ENCODE peak calls at places on chromosome 3, in nine cellular contexts. O is ovary, A is A673, X is mucosa of descending colon, I is MM.1S, R is A549, Y is bronchial epithelial cell, C is right lobe of liver, K is foreskin fibroblast. U is an unnamed sample.

GRCh38 chr3:43998841-43999805 is 242.6 kb upstream of the TOPAZ1 start:
- DNase-seq in A (peak), Y (peak), I (peak), R (peak), C (no peak), X (no peak), O (no peak), K (peak), U (peak)

GRCh38 chr3:8622873-8623725 is 21.5 kb downstream of the SSUH2 start:
- DNase-seq in Y (peak), R (peak), A (peak), X (peak), C (peak), O (peak), K (peak), I (peak), U (peak)

GRCh38 chr3:58357402-58357801 is 24.7 kb downstream of the PXK start:
- DNase-seq in C (no peak), Y (no peak), I (no peak), R (no peak), O (no peak), K (no peak), X (no peak), A (no peak), U (no peak)

GRCh38 chr3:102053375-102053989 is 204.2 kb downstream of the NFKBIZ start:
- DNase-seq in A (no peak), X (no peak), I (no peak), K (peak), O (no peak), Y (peak), C (no peak), R (peak), U (peak)

GRCh38 chr3:194136519-194137313 is 768 bp downstream of the HES1 start:
- DNase-seq in X (peak), A (peak), R (peak), C (peak), I (peak), O (peak), Y (peak), K (peak), U (peak)

GRCh38 chr3:45105855-45106655 is 40.1 kb downstream of the CDCP1 start:
- DNase-seq in C (no peak), K (peak), R (no peak), X (peak), A (no peak), Y (peak), O (no peak), I (no peak), U (peak)

GRCh38 chr3:13718000-13718399 is 161.9 kb downstream of the WNT7A start:
- DNase-seq in K (no peak), R (no peak), Y (no peak), C (no peak), A (no peak), X (no peak), I (no peak), O (no peak), U (no peak)

GRCh38 chr3:124785966-124786365 is 55.7 kb downstream of the UMPS start:
- DNase-seq in C (no peak), X (no peak), O (no peak), Y (no peak), K (no peak), R (no peak), A (no peak), I (no peak), U (no peak)

GRCh38 chr3:187403768-187404270 is 35.6 kb downstream of the RTP4 start:
- DNase-seq in O (no peak), X (no peak), K (peak), R (peak), C (no peak), Y (peak), I (no peak), A (no peak), U (peak)

GRCh38 chr3:124094496-124094895 is 102.6 kb upstream of the ROPN1 start:
- DNase-seq in K (no peak), R (no peak), Y (no peak), I (no peak), X (no peak), C (no peak), O (no peak), A (no peak), U (no peak)

GRCh38 chr3:46693897-46694235 is 387 bp upstream of the ALS2CL start:
- DNase-seq in R (no peak), C (no peak), O (no peak), Y (no peak), X (no peak), I (no peak), A (no peak), K (peak), U (no peak)

GRCh38 chr3:13211605-13212210 is 138.5 kb upstream of the IQSEC1 start:
- DNase-seq in R (no peak), Y (no peak), K (no peak), O (no peak), X (no peak), I (no peak), C (no peak), A (no peak), U (no peak)

GRCh38 chr3:161310649-161311423 is 60.5 kb downstream of the SPTSSB start:
- DNase-seq in Y (no peak), R (no peak), O (no peak), A (no peak), I (peak), C (no peak), X (peak), K (no peak), U (no peak)

GRCh38 chr3:97917813-97918536 is 54.3 kb downstream of the RIOX2 start:
- DNase-seq in R (no peak), Y (peak), I (no peak), A (peak), X (no peak), O (no peak), C (no peak), K (peak), U (peak)

GRCh38 chr3:60839242-60839641 is 412.0 kb downstream of the FHIT start:
- DNase-seq in O (no peak), K (peak), Y (peak), A (no peak), R (peak), X (no peak), C (no peak), I (no peak), U (no peak)

GRCh38 chr3:13148561-13149330 is 75.5 kb upstream of the IQSEC1 start:
- DNase-seq in C (peak), K (no peak), R (no peak), I (no peak), O (no peak), X (no peak), Y (no peak), A (no peak), U (no peak)

GRCh38 chr3:24145481-24145880 is 200.4 kb downstream of the NR1D2 start:
- DNase-seq in C (no peak), O (no peak), K (peak), X (no peak), R (no peak), I (no peak), A (no peak), Y (no peak), U (no peak)

GRCh38 chr3:137105277-137105977 is 147.6 kb downstream of the IL20RB start:
- DNase-seq in I (peak), X (peak), Y (peak), K (peak), O (no peak), C (no peak), R (peak), A (peak), U (peak)

GRCh38 chr3:44983413-44984040 is 7.5 kb downstream of the EXOSC7 start:
- DNase-seq in X (no peak), Y (peak), I (no peak), A (no peak), R (no peak), K (peak), O (no peak), C (no peak), U (no peak)

GRCh38 chr3:152328841-152329240 is 60.1 kb downstream of the MBNL1 start:
- DNase-seq in C (no peak), X (no peak), Y (peak), R (peak), O (no peak), A (peak), I (no peak), K (peak), U (peak)

GRCh38 chr3:37183375-37183831 is 9.0 kb upstream of the LRRFIP2 start:
- DNase-seq in X (no peak), Y (peak), R (peak), C (no peak), O (no peak), K (peak), A (no peak), I (no peak), U (peak)

GRCh38 chr3:57029924-57030323 is 30.5 kb upstream of the SPATA12 start:
- DNase-seq in C (no peak), A (no peak), K (no peak), I (no peak), X (peak), Y (no peak), O (no peak), R (no peak), U (no peak)

GRCh38 chr3:178047496-178047895 is 488.7 kb upstream of the KCNMB2 start:
- DNase-seq in R (no peak), C (no peak), X (no peak), O (no peak), A (no peak), I (no peak), Y (no peak), K (no peak), U (no peak)

GRCh38 chr3:45180899-45181298 is 34.7 kb upstream of the CDCP1 start:
- DNase-seq in R (no peak), X (no peak), I (no peak), A (no peak), O (no peak), Y (no peak), C (no peak), K (no peak), U (no peak)

GRCh38 chr3:20353286-20353685 is 167.3 kb upstream of the SGO1 start:
- DNase-seq in K (no peak), R (no peak), O (no peak), A (no peak), X (no peak), C (no peak), I (no peak), Y (no peak), U (no peak)

GRCh38 chr3:34582054-34582453 is 783.6 kb downstream of the PDCD6IP start:
- DNase-seq in R (peak), A (peak), K (no peak), X (no peak), Y (no peak), C (no peak), I (no peak), O (no peak), U (peak)
- TF ChIP-seq CTCF in R (no peak), A (peak), K (no peak), X (no peak), Y (no peak), C (no peak), I (no peak), O (no peak), U (no peak)

GRCh38 chr3:105365536-105366301 is 990 bp upstream of the ALCAM start:
- DNase-seq in X (peak), C (no peak), A (peak), O (no peak), Y (peak), I (no peak), R (peak), K (peak), U (peak)

GRCh38 chr3:105368575-105369500 is 2.1 kb downstream of the ALCAM start:
- DNase-seq in I (peak), X (peak), R (peak), A (peak), K (peak), Y (peak), C (peak), O (peak), U (peak)

GRCh38 chr3:105366302-105367062 is at the start of gene ALCAM:
- DNase-seq in X (peak), I (peak), O (peak), R (peak), A (peak), K (peak), Y (peak), C (peak), U (peak)

GRCh38 chr3:105367063-105367405 is 325 bp downstream of the ALCAM start:
- DNase-seq in A (peak), Y (no peak), I (peak), C (peak), K (peak), X (peak), R (no peak), O (peak), U (peak)

DNA sequence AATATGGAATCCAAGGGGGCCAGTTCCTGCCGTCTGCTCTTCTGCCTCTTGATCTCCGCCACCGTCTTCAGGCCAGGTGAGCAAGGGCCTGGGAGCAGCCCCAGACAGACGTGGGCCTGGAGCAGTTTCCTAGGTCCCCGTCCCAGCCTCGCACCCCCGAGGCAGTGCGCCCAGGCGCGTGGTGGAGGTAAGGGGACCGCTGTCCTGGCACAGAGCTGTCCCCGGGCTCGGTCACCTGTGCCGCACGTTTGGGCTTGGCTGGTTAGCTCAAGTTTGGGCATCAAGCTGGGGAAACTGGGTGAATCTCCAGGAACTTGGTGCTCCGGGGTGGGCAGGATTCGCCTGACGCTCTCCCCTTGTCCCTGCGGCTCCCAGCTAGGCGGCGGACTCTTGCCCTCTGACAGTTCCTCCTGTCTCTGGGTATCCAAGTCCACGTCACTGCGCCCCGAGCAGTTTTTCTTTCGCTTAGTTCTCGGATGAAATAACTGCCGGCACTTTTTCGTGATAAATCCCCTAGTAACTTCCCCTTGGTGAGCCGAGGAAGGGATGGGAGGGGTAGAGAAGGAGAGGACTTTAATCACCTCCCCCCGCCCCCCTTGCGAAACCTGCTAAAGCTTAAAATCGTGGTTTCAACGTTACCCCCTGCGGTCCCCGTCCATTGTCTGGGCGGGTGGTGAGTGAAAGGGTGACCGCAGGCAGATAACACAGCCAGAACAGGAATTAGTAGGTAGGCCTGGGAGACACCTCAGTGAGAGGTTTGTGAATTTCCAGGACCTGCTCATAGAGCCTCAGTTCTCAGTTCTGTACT is 901 bp downstream of the ALCAM start:
- DNase-seq in C (peak), A (peak), O (peak), R (peak), Y (peak), I (peak), K (peak), X (peak), U (peak)
- TF ChIP-seq CTCF in C (no peak), A (no peak), O (no peak), R (no peak), Y (peak), I (no peak), K (no peak), X (no peak), U (no peak)

DNA sequence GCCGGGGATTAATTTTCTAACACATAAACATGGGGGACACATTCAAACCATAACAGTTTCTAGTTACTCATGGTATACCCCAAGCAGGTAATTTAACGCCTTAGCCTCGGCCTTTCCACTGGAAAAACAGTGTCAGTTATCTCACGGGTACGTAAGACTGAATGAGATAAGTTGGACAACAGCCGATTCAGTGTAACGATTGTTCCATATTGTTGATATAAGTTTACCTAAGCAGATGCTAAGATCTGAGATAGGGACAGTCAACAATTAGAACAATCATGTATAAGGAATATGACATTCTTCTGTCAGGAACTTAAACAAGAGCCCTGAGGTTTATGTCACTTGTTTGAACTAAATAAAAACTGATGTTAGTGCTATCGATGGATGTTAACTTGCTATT is 130.8 kb downstream of the GHSR start:
- DNase-seq in C (no peak), K (no peak), R (no peak), I (no peak), Y (no peak), X (no peak), A (no peak), O (no peak), U (no peak)
- TF ChIP-seq CTCF in C (no peak), K (no peak), R (no peak), I (no peak), Y (no peak), X (no peak), A (no peak), O (no peak), U (no peak)

GRCh38 chr3:15426579-15427118 is 695 bp downstream of the METTL6 start:
- DNase-seq in O (no peak), A (no peak), R (no peak), I (no peak), K (no peak), X (no peak), Y (no peak), C (no peak), U (no peak)

GRCh38 chr3:15427981-15428380 is 583 bp downstream of the EAF1 start:
- DNase-seq in Y (no peak), O (no peak), I (no peak), X (peak), K (no peak), R (no peak), A (peak), C (peak), U (no peak)

GRCh38 chr3:15428539-15428938 is 1.1 kb downstream of the EAF1 start:
- DNase-seq in C (no peak), X (no peak), O (no peak), A (no peak), R (peak), Y (peak), K (peak), I (no peak), U (peak)

GRCh38 chr3:15429080-15429479 is 1.7 kb downstream of the EAF1 start:
- DNase-seq in A (no peak), C (no peak), Y (no peak), O (no peak), I (no peak), R (no peak), X (no peak), K (no peak), U (no peak)

DNA sequence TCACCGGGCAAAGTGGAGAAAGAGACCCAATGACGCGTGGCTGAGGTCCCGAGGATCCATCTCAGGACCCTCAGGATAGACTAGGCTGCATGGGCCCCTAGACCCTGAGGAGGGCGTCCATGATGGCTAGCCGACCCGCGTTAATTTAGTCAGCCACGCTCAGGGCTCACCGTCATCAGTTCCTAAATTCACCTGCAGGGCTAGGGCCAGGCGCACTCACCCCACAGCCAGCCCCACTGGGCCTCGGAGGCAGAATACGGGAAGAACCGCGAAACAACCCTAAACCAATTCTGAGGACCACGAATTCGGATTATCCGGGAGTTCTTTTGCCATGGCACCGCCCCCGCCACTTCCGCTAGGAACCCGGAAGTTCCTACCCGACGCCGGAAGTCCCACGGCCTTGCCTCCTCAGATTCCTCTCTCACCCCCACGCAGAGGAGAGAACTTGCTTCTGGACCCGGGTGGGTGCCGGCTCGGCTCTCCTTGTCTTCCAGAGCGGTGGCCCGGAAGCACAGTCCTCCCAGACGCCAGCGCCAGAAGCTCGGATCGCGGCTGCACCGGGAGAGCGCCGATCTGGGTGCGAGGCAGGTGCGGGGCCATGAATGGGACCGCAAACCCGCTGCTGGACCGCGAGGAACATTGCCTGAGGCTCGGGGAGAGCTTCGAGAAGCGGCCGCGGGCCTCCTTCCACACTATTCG is at the start of the genes EAF1 and METTL6:
- DNase-seq in X (peak), C (peak), O (peak), I (peak), A (peak), K (peak), Y (peak), R (peak), U (peak)
- TF ChIP-seq CTCF in X (no peak), C (no peak), O (no peak), I (no peak), A (peak), K (no peak), Y (peak), R (no peak), U (no peak)

DNA sequence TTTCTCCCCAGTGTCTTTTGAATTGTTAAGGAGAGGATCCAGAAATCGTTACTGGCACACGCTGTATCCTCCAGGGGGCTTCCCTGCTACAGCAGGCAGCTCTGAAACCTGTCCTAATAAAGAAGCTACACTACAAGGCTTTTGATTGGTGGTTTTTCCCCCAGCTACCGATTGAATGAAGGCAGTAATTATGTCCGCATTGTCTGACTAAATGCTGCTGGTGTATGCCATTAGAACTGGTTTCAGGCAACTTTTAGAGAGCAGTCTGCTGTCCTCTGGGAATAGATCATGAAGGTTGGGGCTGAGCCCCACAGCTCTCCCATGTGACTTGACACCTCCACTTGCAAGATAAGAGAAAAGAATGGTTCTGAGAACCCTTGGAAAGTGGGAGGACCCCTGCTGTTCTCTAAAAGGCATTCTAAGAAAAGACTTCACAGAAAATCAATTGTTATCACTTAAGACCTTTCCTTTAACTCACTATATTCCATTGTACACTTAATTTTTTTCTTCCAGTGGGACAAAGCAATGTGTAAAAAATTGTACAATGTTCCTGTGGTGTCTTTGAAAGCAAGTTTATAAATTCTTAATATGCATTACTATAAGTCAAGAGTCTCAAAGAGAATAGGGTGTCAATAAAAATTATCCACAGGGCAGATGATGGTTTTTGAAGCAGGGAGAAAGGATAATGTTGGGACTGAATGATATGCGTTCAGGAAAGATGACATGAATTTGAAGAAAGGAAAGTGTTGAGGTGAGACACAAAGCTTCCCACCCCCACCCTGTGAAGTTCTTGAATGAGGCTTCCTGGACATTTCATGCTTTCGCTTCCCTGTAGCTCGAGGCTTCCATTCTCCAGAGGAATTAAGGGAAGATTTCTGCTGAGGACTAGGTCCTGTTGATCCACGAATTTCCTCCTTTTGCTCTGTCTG is 53.0 kb upstream of the DAZL start:
- DNase-seq in C (no peak), K (no peak), Y (no peak), A (peak), I (no peak), R (no peak), O (no peak), X (no peak), U (no peak)
- TF ChIP-seq CTCF in C (no peak), K (peak), Y (no peak), A (peak), I (no peak), R (no peak), O (no peak), X (no peak), U (no peak)